ENCODE peak calls at places on chromosomes 5 and 9, in four cellular contexts. One of them, this sample, is unnamed.

GRCh38 chr5:42970636-42971559 is 69.2 kb downstream of the ANXA2R start:
- DNase-seq in transverse colon: no peak
- DNase-seq in tibial nerve: no peak
- DNase-seq in left lung: no peak
- DNase-seq in this sample: peak; percentile 29

GRCh38 chr5:218457-219289 is 553 bp downstream of the SDHA start:
- DNase-seq in transverse colon: peak; percentile 50
- DNase-seq in tibial nerve: no peak
- DNase-seq in left lung: peak; percentile 52
- DNase-seq in this sample: peak; percentile 36

GRCh38 chr5:149654282-149654681 is 73.0 kb downstream of the ARHGEF37 start:
- DNase-seq in transverse colon: no peak
- DNase-seq in tibial nerve: no peak
- DNase-seq in left lung: no peak
- DNase-seq in this sample: no peak

GRCh38 chr5:175652741-175653663 is 4.9 kb upstream of the HRH2 start:
- DNase-seq in transverse colon: peak; percentile 15
- DNase-seq in tibial nerve: no peak
- DNase-seq in left lung: no peak
- DNase-seq in this sample: no peak

GRCh38 chr9:35863583-35863982 is 6.6 kb downstream of the OR13J1 start:
- DNase-seq in transverse colon: no peak
- DNase-seq in tibial nerve: no peak
- DNase-seq in left lung: no peak
- DNase-seq in this sample: no peak

GRCh38 chr9:89342948-89343347 is 24.6 kb downstream of the SECISBP2 start:
- DNase-seq in transverse colon: no peak
- DNase-seq in tibial nerve: no peak
- DNase-seq in left lung: no peak
- DNase-seq in this sample: no peak

GRCh38 chr5:141534492-141535213 is 45.8 kb downstream of the PCDHGC5 start:
- DNase-seq in transverse colon: no peak
- DNase-seq in tibial nerve: no peak
- DNase-seq in left lung: no peak
- DNase-seq in this sample: no peak

GRCh38 chr9:99393993-99394392 is 171.9 kb downstream of the SEC61B start:
- DNase-seq in transverse colon: no peak
- DNase-seq in tibial nerve: no peak
- DNase-seq in left lung: no peak
- DNase-seq in this sample: no peak

GRCh38 chr9:125361837-125362531 is 100.4 kb downstream of the GAPVD1 start:
- DNase-seq in transverse colon: no peak
- DNase-seq in tibial nerve: no peak
- DNase-seq in left lung: no peak
- DNase-seq in this sample: no peak

GRCh38 chr9:136779808-136780207 is 11.3 kb upstream of the TMEM141 start:
- DNase-seq in transverse colon: no peak
- DNase-seq in tibial nerve: no peak
- DNase-seq in left lung: no peak
- DNase-seq in this sample: no peak

DNA sequence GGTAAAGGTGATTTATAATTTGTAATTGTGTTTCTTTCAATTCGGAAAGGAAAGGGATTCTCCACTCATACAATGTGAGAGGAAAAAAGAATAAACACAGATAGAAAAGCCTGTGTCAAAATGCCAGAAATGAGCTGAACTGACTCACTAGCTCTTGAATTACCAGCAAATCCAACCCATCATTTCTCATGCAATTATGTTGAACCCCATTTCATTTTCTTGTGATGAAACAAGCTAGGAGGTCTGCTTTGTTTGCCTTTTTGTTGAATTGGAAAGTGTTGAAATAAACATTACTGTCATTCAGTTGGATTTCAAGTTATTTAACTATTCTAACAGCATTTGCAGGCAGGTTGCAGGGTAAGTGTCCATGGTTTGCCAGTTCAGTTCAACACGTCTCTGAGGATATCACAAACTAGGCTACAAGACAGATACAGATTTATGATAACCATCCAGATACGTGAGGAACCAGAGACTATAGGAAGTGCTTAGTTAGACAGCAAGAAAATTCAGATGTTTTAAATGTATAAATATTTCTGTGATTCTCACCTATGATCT is 547.2 kb downstream of the MAT2B start:
- DNase-seq in transverse colon: no peak
- DNase-seq in tibial nerve: no peak
- DNase-seq in left lung: no peak
- DNase-seq in this sample: no peak
- H3K4me1 ChIP-seq in transverse colon: no peaks in the 10 kb centered on the region
- H3K4me1 ChIP-seq in tibial nerve: no peaks in the 10 kb centered on the region
- H3K4me1 ChIP-seq in left lung: no peaks in the 10 kb centered on the region
- H3K4me1 ChIP-seq in this sample: no peaks in the 10 kb centered on the region

GRCh38 chr9:98056403-98057094 is at the start of gene NANS:
- DNase-seq in transverse colon: peak; percentile 97
- DNase-seq in tibial nerve: peak; percentile 89
- DNase-seq in left lung: peak; percentile 96
- DNase-seq in this sample: peak; percentile 93
- H3K9me3 ChIP-seq in transverse colon: no peaks in the 10 kb centered on the region
- H3K9me3 ChIP-seq in tibial nerve: no peaks in the 10 kb centered on the region
- H3K9me3 ChIP-seq in left lung: no peaks in the 10 kb centered on the region
- H3K9me3 ChIP-seq in this sample: no peaks in the 10 kb centered on the region

GRCh38 chr5:10607666-10608442 is 44.0 kb downstream of the ANKRD33B start:
- DNase-seq in transverse colon: peak; percentile 45
- DNase-seq in tibial nerve: peak; percentile 78
- DNase-seq in left lung: peak; percentile 67
- DNase-seq in this sample: no peak
- H3K4me1 ChIP-seq in transverse colon: no peaks in the 10 kb centered on the region
- H3K4me1 ChIP-seq in tibial nerve: peaks cover 10% of the 10 kb centered on the region
- H3K4me1 ChIP-seq in left lung: peaks cover 19% of the 10 kb centered on the region
- H3K4me1 ChIP-seq in this sample: peaks cover 24% of the 10 kb centered on the region

DNA sequence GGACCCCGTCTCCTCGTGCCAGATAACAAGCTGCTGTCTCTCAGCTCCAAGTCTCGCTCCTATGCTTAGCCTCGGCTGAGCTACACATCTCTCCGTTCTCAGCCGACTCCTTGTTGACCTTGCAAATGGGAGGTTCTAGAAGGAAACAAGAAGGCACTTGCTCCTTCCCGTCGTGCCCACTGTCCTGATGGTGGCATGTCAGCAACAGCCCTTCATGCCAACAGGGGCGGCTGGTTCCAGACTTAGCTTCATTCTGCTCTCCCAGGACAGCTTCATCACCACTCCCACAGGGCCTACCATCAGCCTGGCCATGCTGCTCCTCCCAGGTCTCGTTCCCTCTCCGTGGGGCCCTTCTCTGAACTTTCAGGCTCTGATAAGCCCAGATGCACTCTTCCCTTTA is 13.0 kb upstream of the RASGEF1C start:
- DNase-seq in transverse colon: no peak
- DNase-seq in tibial nerve: no peak
- DNase-seq in left lung: no peak
- DNase-seq in this sample: no peak
- H3K9me3 ChIP-seq in transverse colon: peaks cover 34% of the 10 kb centered on the region
- H3K9me3 ChIP-seq in tibial nerve: no peaks in the 10 kb centered on the region
- H3K9me3 ChIP-seq in left lung: no peaks in the 10 kb centered on the region
- H3K9me3 ChIP-seq in this sample: peaks cover 5% of the 10 kb centered on the region

GRCh38 chr5:119217183-119217582 is 138.6 kb upstream of the TNFAIP8 start:
- DNase-seq in transverse colon: no peak
- DNase-seq in tibial nerve: no peak
- DNase-seq in left lung: no peak
- DNase-seq in this sample: no peak

GRCh38 chr5:119207105-119207504 is 136.2 kb downstream of the DMXL1 start:
- DNase-seq in transverse colon: no peak
- DNase-seq in tibial nerve: no peak
- DNase-seq in left lung: no peak
- DNase-seq in this sample: no peak

GRCh38 chr5:119212026-119212425 is 141.1 kb downstream of the DMXL1 start:
- DNase-seq in transverse colon: no peak
- DNase-seq in tibial nerve: no peak
- DNase-seq in left lung: no peak
- DNase-seq in this sample: no peak

DNA sequence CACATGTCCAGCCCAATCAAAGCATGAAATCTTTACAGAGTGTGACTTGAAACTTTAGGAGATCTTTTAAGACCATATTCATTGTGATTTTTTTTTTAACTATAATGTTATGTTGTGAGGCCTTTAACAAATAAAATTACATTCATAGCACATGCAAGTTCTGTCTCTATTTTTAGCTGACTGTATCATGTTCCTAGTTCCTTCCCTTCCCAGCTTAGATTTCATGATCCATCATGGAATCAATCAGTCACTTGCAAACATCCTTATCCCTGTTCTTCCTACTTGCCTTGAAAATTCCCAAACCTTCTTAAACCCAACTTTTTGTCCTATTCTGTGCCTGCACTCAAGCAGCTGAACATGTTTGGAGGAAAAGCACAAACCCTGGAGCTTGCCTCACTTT is 141.8 kb downstream of the DMXL1 start:
- DNase-seq in transverse colon: no peak
- DNase-seq in tibial nerve: no peak
- DNase-seq in left lung: no peak
- DNase-seq in this sample: no peak
- H3K4me1 ChIP-seq in transverse colon: no peaks in the 10 kb centered on the region
- H3K4me1 ChIP-seq in tibial nerve: no peaks in the 10 kb centered on the region
- H3K4me1 ChIP-seq in left lung: no peaks in the 10 kb centered on the region
- H3K4me1 ChIP-seq in this sample: peaks cover 11% of the 10 kb centered on the region

GRCh38 chr9:78692871-78693270 is 395.9 kb downstream of the PSAT1 start:
- DNase-seq in transverse colon: no peak
- DNase-seq in tibial nerve: no peak
- DNase-seq in left lung: no peak
- DNase-seq in this sample: no peak
- H3K9me3 ChIP-seq in transverse colon: no peaks in the 10 kb centered on the region
- H3K9me3 ChIP-seq in tibial nerve: no peaks in the 10 kb centered on the region
- H3K9me3 ChIP-seq in left lung: no peaks in the 10 kb centered on the region
- H3K9me3 ChIP-seq in this sample: no peaks in the 10 kb centered on the region

DNA sequence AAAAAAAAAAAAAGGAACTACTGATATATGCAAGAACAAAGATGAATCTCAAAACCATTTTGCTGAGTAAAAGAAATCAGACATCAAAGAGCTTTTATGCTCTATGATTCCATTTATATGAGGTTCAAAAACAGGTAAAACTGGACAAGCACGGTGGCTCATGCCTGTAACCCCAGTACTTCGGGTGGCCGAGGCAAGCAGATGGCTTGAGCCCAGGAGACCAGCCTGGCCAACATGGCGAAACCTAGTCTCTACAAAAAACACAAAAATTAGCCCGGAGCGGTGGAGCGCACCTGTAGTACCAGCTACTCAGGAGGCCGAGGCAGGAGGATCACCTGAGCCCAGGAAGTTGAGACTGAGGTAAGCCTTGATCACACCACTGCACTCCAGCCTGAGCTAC is 7.8 kb downstream of the PTBP3 start:
- DNase-seq in transverse colon: no peak
- DNase-seq in tibial nerve: no peak
- DNase-seq in left lung: no peak
- DNase-seq in this sample: no peak
- H3K4me1 ChIP-seq in transverse colon: peaks cover 12% of the 10 kb centered on the region
- H3K4me1 ChIP-seq in tibial nerve: no peaks in the 10 kb centered on the region
- H3K4me1 ChIP-seq in left lung: peaks cover 48% of the 10 kb centered on the region
- H3K4me1 ChIP-seq in this sample: no peaks in the 10 kb centered on the region

GRCh38 chr5:159301351-159301911 is 28.9 kb downstream of the IL12B start:
- DNase-seq in transverse colon: no peak
- DNase-seq in tibial nerve: no peak
- DNase-seq in left lung: no peak
- DNase-seq in this sample: no peak
- H3K9me3 ChIP-seq in transverse colon: peaks cover 5% of the 10 kb centered on the region
- H3K9me3 ChIP-seq in tibial nerve: no peaks in the 10 kb centered on the region
- H3K9me3 ChIP-seq in left lung: no peaks in the 10 kb centered on the region
- H3K9me3 ChIP-seq in this sample: peaks cover 29% of the 10 kb centered on the region

GRCh38 chr9:109471994-109472393 is 26.1 kb downstream of the PTPN3 start:
- DNase-seq in transverse colon: no peak
- DNase-seq in tibial nerve: no peak
- DNase-seq in left lung: no peak
- DNase-seq in this sample: no peak
- H3K4me1 ChIP-seq in transverse colon: peaks cover 18% of the 10 kb centered on the region
- H3K4me1 ChIP-seq in tibial nerve: no peaks in the 10 kb centered on the region
- H3K4me1 ChIP-seq in left lung: peaks cover 12% of the 10 kb centered on the region
- H3K4me1 ChIP-seq in this sample: peaks cover 23% of the 10 kb centered on the region